ENCODE peak calls at places on chromosomes 11 and 22, in six cellular contexts. M is activated CD8-positive, alpha-beta T cell treated with anti-CD3 and anti-CD28 coated beads, Interleukin-2, amount 10 ng/mL, durations not matched to agents 7 days and 5 days; C is iris pigment epithelial cell; T is stimulated activated CD4-positive, alpha-beta T cell treated with anti-CD3 and anti-CD28 coated beads, Interleukin-1b, Interleukin-23, amount 100 ng/mL, for 1 hour; W is GM23338; J is left ventricle myocardium inferior. R is an unnamed sample.

GRCh38 chr22:22099833-22100812 is 117.5 kb upstream of the TOP3B start:
- DNase-seq in J (no peak), T (no peak), M (peak; percentile 22), W (peak; percentile 50), C (peak; percentile 15), R (no peak)

GRCh38 chr11:111707039-111707690 is 59.0 kb downstream of the PPP2R1B start:
- DNase-seq in M (no peak), W (no peak), C (peak; percentile 97), T (no peak), J (peak; percentile 53), R (peak; percentile 93)

GRCh38 chr11:15748107-15748506 is 608.2 kb downstream of the SOX6 start:
- DNase-seq in T (no peak), W (no peak), M (no peak), C (no peak), J (no peak), R (no peak)

GRCh38 chr22:36954251-36955014 is 41.0 kb downstream of the CSF2RB start:
- DNase-seq in W (no peak), J (no peak), M (no peak), T (no peak), C (no peak), R (no peak)

GRCh38 chr11:88338223-88338661 is 706 bp upstream of the CTSC start:
- DNase-seq in W (peak; percentile 41), J (peak; percentile 39), T (no peak), M (peak; percentile 62), C (peak; percentile 94), R (no peak)

GRCh38 chr11:6541356-6541755 is 44.3 kb downstream of the DNHD1 start:
- DNase-seq in T (no peak), J (no peak), W (no peak), M (no peak), C (no peak), R (no peak)

GRCh38 chr22:30460147-30460546 is 11.7 kb downstream of the SEC14L3 start:
- DNase-seq in W (no peak), J (no peak), M (no peak), T (no peak), C (no peak), R (no peak)

GRCh38 chr11:3091846-3092602 is 34.8 kb upstream of the CARS1 start:
- DNase-seq in C (peak; percentile 53), T (peak; percentile 17), M (peak; percentile 80), W (peak; percentile 94), J (peak; percentile 62), R (no peak)

GRCh38 chr11:9535189-9535781 is 38.2 kb upstream of the WEE1 start:
- DNase-seq in T (peak; percentile 58), C (peak; percentile 64), J (peak; percentile 80), M (peak; percentile 84), W (peak; percentile 91), R (no peak)

GRCh38 chr11:73596547-73596946 is 1.4 kb downstream of the FAM168A start:
- DNase-seq in J (no peak), W (no peak), T (no peak), M (no peak), C (no peak), R (no peak)

GRCh38 chr22:49204599-49205214 is 623.0 kb downstream of the BRD1 start:
- DNase-seq in J (no peak), T (no peak), M (no peak), W (no peak), C (no peak), R (no peak)

GRCh38 chr11:34214961-34215805 is 109.8 kb downstream of the NAT10 start:
- DNase-seq in W (no peak), J (no peak), T (no peak), C (peak; percentile 47), M (peak; percentile 41), R (no peak)

R was measured in SK-N-MC.